ENCODE peak calls at places on chromosomes 11 and 22, in nine cellular contexts. P, U, B, Z, E, N, L, Y and H are unnamed samples. For H3K4me1, the result is how much of the 10 kb centered on the place peaks cover.

GRCh38 chr11:112520293-112520692 is 259.6 kb upstream of the PLET1 start:
- DNase-seq in P (no peak), U (no peak), B (no peak), Z (no peak), E (no peak), N (no peak), L (no peak), Y (no peak), H (no peak)

GRCh38 chr22:40426671-40427070 is 56.3 kb downstream of the SGSM3 start:
- DNase-seq in P (peak), U (no peak), B (no peak), Z (no peak), E (no peak), N (no peak), L (peak), Y (no peak), H (no peak)

GRCh38 chr22:22666307-22667091 is 22.1 kb downstream of the GGTLC2 start:
- DNase-seq in P (no peak), U (no peak), B (peak), Z (peak), E (peak), N (peak), L (no peak), Y (peak), H (no peak)

GRCh38 chr11:111392552-111392951 is 13.5 kb upstream of the POU2AF1 start:
- DNase-seq in P (no peak), U (no peak), B (no peak), Z (no peak), E (no peak), N (no peak), L (no peak), Y (no peak), H (no peak)

GRCh38 chr11:120432056-120433018 is 79.2 kb upstream of the GRIK4 start:
- DNase-seq in P (no peak), U (no peak), B (peak), Z (no peak), E (peak), N (peak), L (peak), Y (no peak), H (peak)

GRCh38 chr11:120527111-120527748 is 15.7 kb downstream of the GRIK4 start:
- DNase-seq in P (no peak), U (peak), B (no peak), Z (no peak), E (no peak), N (no peak), L (peak), Y (no peak), H (no peak)

GRCh38 chr11:12680246-12680939 is 6.2 kb downstream of the TEAD1 start:
- DNase-seq in P (peak), U (peak), B (peak), Z (no peak), E (peak), N (no peak), L (peak), Y (no peak), H (peak)

GRCh38 chr22:49350441-49351121 is 477.1 kb downstream of the BRD1 start:
- DNase-seq in P (no peak), U (peak), B (no peak), Z (peak), E (no peak), N (no peak), L (no peak), Y (no peak), H (no peak)

GRCh38 chr11:73178092-73178539 is 36.0 kb upstream of the FCHSD2 start:
- DNase-seq in P (peak), U (peak), B (peak), Z (peak), E (peak), N (peak), L (peak), Y (peak), H (peak)

GRCh38 chr22:36162127-36163034 is 1.8 kb upstream of the APOL3 start:
- DNase-seq in P (no peak), U (no peak), B (no peak), Z (peak), E (no peak), N (no peak), L (peak), Y (no peak), H (no peak)

DNA sequence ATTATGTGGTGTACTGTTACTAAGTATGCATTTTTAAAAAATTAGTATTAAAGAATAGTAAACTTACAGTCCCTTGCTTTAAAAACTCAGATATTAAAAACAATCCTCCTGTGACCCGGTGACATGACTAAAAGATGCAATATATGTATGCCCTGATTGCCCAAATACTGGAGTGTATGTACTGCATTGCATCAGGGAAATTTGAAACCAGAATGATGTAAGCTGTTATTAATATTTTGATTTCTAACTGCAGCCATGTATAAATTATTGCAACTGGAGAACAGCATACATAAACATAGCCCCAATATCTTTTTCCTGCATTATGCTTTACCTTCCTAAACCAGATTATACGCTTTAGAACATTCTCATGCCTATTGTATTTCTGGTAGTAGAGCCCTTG is 3.7 kb upstream of the HSPA8 start:
- DNase-seq in P (no peak), U (no peak), B (no peak), Z (peak), E (no peak), N (no peak), L (no peak), Y (no peak), H (no peak)
- TF ChIP-seq CTCF in P (no peak), U (no peak), B (no peak), Z (no peak), E (no peak), N (no peak), L (no peak), Y (no peak), H (no peak)

GRCh38 chr22:46769706-46770105 is 7.3 kb downstream of the TBC1D22A start:
- DNase-seq in P (no peak), U (no peak), B (no peak), Z (no peak), E (no peak), N (no peak), L (no peak), Y (no peak), H (no peak)
- H3K4me1 ChIP-seq in P (under half), U (under half), B (under half), Z (half or more), E (under half), N (under half), L (under half), Y (under half), H (under half)

DNA sequence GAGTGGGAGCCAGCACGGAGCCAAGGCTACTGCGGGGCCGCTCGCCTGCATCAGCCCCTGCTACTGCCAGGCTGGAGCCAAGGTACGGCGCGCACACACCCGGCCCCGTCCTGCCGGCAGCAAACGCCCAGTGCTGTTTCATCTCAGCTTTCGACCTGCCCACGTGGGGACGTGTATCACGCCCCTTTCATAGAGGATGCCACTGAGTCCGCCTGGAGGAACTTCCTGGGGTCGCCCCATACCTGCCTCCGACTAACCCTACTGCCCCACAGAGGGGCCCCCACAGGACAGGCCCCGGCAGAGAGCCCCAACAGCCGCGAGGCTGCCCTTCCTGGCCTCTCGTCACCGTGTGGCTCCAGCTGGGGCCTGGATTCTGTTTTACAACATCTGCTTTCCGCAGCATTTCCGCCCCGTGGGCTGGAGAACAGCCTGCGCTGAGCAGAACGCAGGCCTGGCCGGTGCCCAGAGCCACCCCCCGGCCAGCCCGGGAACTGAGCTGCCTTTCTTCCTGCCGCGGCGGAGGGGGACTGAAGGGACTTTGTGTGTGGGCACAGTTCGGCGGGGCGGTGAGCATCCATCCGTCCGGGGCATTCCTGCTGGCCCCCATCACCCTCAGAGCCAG is 22.9 kb upstream of the ARHGAP8 start:
- DNase-seq in P (peak), U (no peak), B (no peak), Z (no peak), E (no peak), N (no peak), L (peak), Y (peak), H (no peak)
- H3K27ac ChIP-seq in P (peak), U (no peak), B (no peak), Z (no peak), E (peak), N (no peak), L (peak), Y (peak), H (no peak)

DNA sequence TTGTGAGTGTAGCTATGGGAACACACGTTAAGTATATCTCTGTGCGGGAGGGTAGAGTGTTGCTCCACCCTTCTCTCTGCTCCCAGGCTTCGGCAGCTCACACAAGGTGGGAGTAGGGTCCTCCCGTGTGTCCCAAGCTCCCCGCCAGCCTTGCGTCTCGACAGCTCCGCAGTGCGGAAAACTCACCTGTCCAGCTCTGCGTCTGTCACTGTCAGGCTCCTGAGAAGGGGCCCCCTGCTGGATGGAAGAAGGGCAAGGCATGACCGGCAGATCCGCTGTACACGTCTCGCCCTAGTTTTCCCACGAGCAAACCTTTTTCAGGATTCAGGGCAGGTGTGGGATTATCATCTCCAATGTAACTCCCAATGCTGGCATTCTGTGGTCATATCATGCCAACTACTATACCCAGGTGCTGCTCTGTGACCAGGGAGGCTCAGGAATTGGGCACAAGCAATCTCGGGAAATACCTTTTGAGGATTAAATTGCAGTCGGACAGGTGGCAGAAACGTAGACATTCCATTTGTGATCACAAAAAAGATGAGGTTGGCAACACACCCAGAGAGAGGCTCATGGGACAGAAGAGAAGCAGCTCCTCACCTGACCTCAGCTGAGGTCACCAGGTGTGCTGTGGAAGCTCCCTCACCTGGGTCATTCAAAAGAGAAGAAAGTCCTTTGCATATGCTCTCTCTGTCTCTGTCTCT is 314.0 kb upstream of the B3GAT1 start:
- DNase-seq in P (no peak), U (no peak), B (peak), Z (no peak), E (peak), N (peak), L (no peak), Y (no peak), H (no peak)
- TF ChIP-seq CTCF in P (no peak), U (peak), B (peak), Z (peak), E (no peak), N (peak), L (no peak), Y (no peak), H (peak)

GRCh38 chr11:31809543-31809856 is 1.6 kb downstream of the PAX6 start:
- DNase-seq in P (no peak), U (no peak), B (no peak), Z (no peak), E (no peak), N (no peak), L (peak), Y (no peak), H (no peak)
- H3K4me1 ChIP-seq in P (half or more), U (under half), B (under half), Z (under half), E (under half), N (under half), L (under half), Y (under half), H (under half)

DNA sequence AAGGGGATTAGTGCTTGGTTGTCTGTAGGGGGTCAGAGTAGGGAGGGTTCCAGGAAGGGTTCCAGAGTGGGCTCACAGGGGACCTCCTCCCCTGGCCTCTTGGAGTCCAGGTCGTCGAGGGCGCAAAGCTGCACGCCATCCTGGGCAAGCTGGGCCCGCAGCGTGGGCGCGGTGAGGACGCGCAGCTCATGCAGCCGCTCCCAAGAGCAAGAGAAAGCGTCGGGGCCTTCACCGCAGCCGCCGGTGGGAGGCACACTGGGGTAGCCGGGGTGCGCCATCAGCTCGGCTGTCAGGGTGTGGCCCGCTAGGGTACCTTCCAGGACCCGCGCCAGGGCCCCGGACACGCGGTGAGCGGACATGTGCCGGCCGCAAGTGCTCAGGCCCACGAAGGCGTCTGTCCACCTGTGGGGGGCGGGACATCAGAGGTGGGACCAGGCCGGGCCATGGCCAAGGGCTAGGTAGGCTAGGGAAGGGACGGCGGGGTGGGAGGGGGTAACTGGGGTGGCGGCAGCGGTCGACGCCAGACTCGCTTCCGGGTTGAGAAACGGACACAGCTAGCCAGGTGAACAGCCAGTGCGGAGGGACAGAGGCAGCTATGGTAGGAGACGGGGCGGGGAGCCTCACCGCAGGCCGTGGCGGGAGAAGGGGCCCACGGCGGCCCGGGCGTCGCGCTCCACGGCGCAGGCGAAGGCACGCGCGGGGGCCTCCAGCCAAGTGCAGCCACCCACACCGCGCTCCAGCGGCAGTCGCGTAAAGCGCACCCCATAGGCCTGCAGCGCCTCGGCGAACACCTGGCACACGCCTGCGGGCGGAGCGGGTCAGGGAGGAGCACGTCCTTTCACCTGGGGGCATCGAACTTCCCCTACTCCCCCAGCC is 1.2 kb downstream of the YDJC start:
- DNase-seq in P (no peak), U (peak), B (peak), Z (no peak), E (no peak), N (peak), L (no peak), Y (no peak), H (no peak)
- H3K27ac ChIP-seq in P (peak), U (no peak), B (peak), Z (peak), E (peak), N (peak), L (peak), Y (no peak), H (no peak)